ENCODE peak calls at places on chromosomes 13 and 19, in nine cellular contexts. Y, R, N, D, A, F, Z, B and W are unnamed samples. For H3K36me3 and H3K4me1, the result is how much of the 10 kb centered on the place peaks cover.

GRCh38 chr13:44434441-44435141 is 61.0 kb downstream of the SERP2 start:
- DNase-seq in Y (no peak), R (no peak), N (no peak), D (no peak), A (no peak), F (no peak), Z (no peak), B (no peak), W (no peak)

GRCh38 chr19:39351537-39352037 is 9.4 kb downstream of the SAMD4B start:
- DNase-seq in Y (no peak), R (no peak), N (no peak), D (no peak), A (no peak), F (no peak), Z (no peak), B (no peak), W (peak)

GRCh38 chr19:8209965-8210659 is 942 bp downstream of the CERS4 start:
- DNase-seq in Y (no peak), R (no peak), N (peak), D (no peak), A (no peak), F (no peak), Z (no peak), B (no peak), W (no peak)

GRCh38 chr19:6769006-6769637 is 1.9 kb upstream of the SH2D3A start:
- DNase-seq in Y (no peak), R (no peak), N (no peak), D (no peak), A (no peak), F (peak), Z (peak), B (no peak), W (peak)

GRCh38 chr19:42132030-42132628 is at the start of gene POU2F2:
- DNase-seq in Y (peak), R (no peak), N (peak), D (peak), A (no peak), F (no peak), Z (peak), B (peak), W (peak)

GRCh38 chr19:13195678-13196077 is 45.5 kb downstream of the IER2 start:
- DNase-seq in Y (no peak), R (peak), N (no peak), D (no peak), A (peak), F (no peak), Z (peak), B (peak), W (peak)

GRCh38 chr13:19838726-19839342 is 24.6 kb downstream of the ZMYM5 start:
- DNase-seq in Y (no peak), R (no peak), N (no peak), D (no peak), A (no peak), F (no peak), Z (no peak), B (no peak), W (no peak)

GRCh38 chr13:48121733-48122132 is 26.8 kb upstream of the MED4 start:
- DNase-seq in Y (no peak), R (no peak), N (peak), D (no peak), A (no peak), F (no peak), Z (peak), B (no peak), W (no peak)

GRCh38 chr19:30076101-30076551 is 134.1 kb downstream of the URI1 start:
- DNase-seq in Y (peak), R (no peak), N (no peak), D (no peak), A (no peak), F (no peak), Z (no peak), B (no peak), W (no peak)

GRCh38 chr19:13396256-13397080 is 109.8 kb downstream of the CACNA1A start:
- DNase-seq in Y (no peak), R (peak), N (peak), D (no peak), A (peak), F (peak), Z (peak), B (peak), W (peak)

GRCh38 chr19:43841990-43842389 is 14.9 kb downstream of the ZNF283 start:
- DNase-seq in Y (no peak), R (no peak), N (no peak), D (no peak), A (no peak), F (no peak), Z (no peak), B (no peak), W (peak)

GRCh38 chr19:33395561-33396550 is 22.3 kb downstream of the CEBPG start:
- DNase-seq in Y (peak), R (peak), N (no peak), D (no peak), A (no peak), F (no peak), Z (no peak), B (peak), W (no peak)

GRCh38 chr13:20140487-20140886 is 20.4 kb downstream of the GJA3 start:
- DNase-seq in Y (no peak), R (no peak), N (no peak), D (no peak), A (no peak), F (no peak), Z (no peak), B (no peak), W (no peak)

GRCh38 chr13:98584668-98585397 is 7.9 kb upstream of the STK24 start:
- DNase-seq in Y (no peak), R (no peak), N (no peak), D (no peak), A (no peak), F (no peak), Z (peak), B (no peak), W (no peak)

GRCh38 chr19:40815223-40815622 is 16.2 kb downstream of the EGLN2 start:
- DNase-seq in Y (no peak), R (peak), N (no peak), D (no peak), A (no peak), F (no peak), Z (no peak), B (no peak), W (no peak)

GRCh38 chr13:79533781-79534400 is 52.9 kb downstream of the NDFIP2 start:
- DNase-seq in Y (no peak), R (no peak), N (no peak), D (no peak), A (no peak), F (no peak), Z (no peak), B (no peak), W (no peak)

GRCh38 chr19:44072543-44073401 is 813 bp downstream of the ZNF284 start:
- DNase-seq in Y (no peak), R (no peak), N (no peak), D (peak), A (no peak), F (peak), Z (peak), B (no peak), W (no peak)

GRCh38 chr19:44856438-44857083 is 10.5 kb downstream of the NECTIN2 start:
- DNase-seq in Y (no peak), R (peak), N (peak), D (no peak), A (peak), F (no peak), Z (no peak), B (peak), W (no peak)

GRCh38 chr13:108948269-108948671 is 318.9 kb downstream of the MYO16 start:
- DNase-seq in Y (no peak), R (no peak), N (no peak), D (no peak), A (peak), F (peak), Z (no peak), B (no peak), W (no peak)

GRCh38 chr19:32268381-32268780 is 77.0 kb upstream of the ZNF507 start:
- DNase-seq in Y (no peak), R (no peak), N (no peak), D (no peak), A (no peak), F (no peak), Z (no peak), B (no peak), W (no peak)

GRCh38 chr13:43676320-43676719 is 110.5 kb downstream of the ENOX1 start:
- DNase-seq in Y (no peak), R (no peak), N (no peak), D (no peak), A (no peak), F (no peak), Z (no peak), B (no peak), W (no peak)

GRCh38 chr19:51179297-51179696 is 37.2 kb downstream of the SIGLEC7 start:
- DNase-seq in Y (no peak), R (no peak), N (no peak), D (no peak), A (no peak), F (no peak), Z (no peak), B (no peak), W (no peak)

GRCh38 chr19:30584121-30584520 is 211.9 kb downstream of the ZNF536 start:
- DNase-seq in Y (no peak), R (no peak), N (no peak), D (no peak), A (no peak), F (no peak), Z (no peak), B (no peak), W (no peak)

GRCh38 chr19:45069056-45069455 is 7.2 kb downstream of the ZNF296 start:
- DNase-seq in Y (no peak), R (no peak), N (no peak), D (no peak), A (no peak), F (peak), Z (peak), B (no peak), W (no peak)

GRCh38 chr19:13079542-13079986 is 23.1 kb downstream of the LYL1 start:
- DNase-seq in Y (peak), R (no peak), N (no peak), D (no peak), A (no peak), F (no peak), Z (peak), B (no peak), W (no peak)

GRCh38 chr19:16896913-16897571 is 8.2 kb downstream of the F2RL3 start:
- DNase-seq in Y (peak), R (peak), N (peak), D (no peak), A (peak), F (peak), Z (peak), B (peak), W (peak)

GRCh38 chr13:84867246-84867645 is 932.0 kb downstream of the SLITRK6 start:
- DNase-seq in Y (no peak), R (no peak), N (no peak), D (no peak), A (peak), F (no peak), Z (no peak), B (no peak), W (no peak)

GRCh38 chr13:89932902-89933301 is 1414.6 kb upstream of the MIR17HG start:
- DNase-seq in Y (no peak), R (no peak), N (no peak), D (no peak), A (no peak), F (no peak), Z (no peak), B (no peak), W (no peak)

GRCh38 chr19:13718733-13719132 is 45.6 kb upstream of the MRI1 start:
- DNase-seq in Y (no peak), R (peak), N (no peak), D (no peak), A (no peak), F (peak), Z (peak), B (no peak), W (no peak)

GRCh38 chr13:26186995-26187394 is 35.1 kb downstream of the RNF6 start:
- DNase-seq in Y (no peak), R (peak), N (no peak), D (no peak), A (no peak), F (no peak), Z (no peak), B (peak), W (no peak)

GRCh38 chr19:49327878-49328544 is 3.0 kb upstream of the SLC6A16 start:
- DNase-seq in Y (no peak), R (no peak), N (no peak), D (peak), A (peak), F (peak), Z (peak), B (no peak), W (peak)

GRCh38 chr13:100497394-100497793 is 91.2 kb downstream of the GGACT start:
- DNase-seq in Y (no peak), R (no peak), N (no peak), D (no peak), A (no peak), F (no peak), Z (no peak), B (no peak), W (no peak)

GRCh38 chr19:1245468-1245867 is 2.9 kb upstream of the MIDN start:
- DNase-seq in Y (peak), R (no peak), N (no peak), D (no peak), A (no peak), F (no peak), Z (no peak), B (no peak), W (no peak)

GRCh38 chr19:1243768-1244692 is 2.5 kb downstream of the ATP5F1D start:
- DNase-seq in Y (peak), R (peak), N (peak), D (peak), A (peak), F (peak), Z (peak), B (peak), W (peak)

GRCh38 chr19:1244693-1245451 is 3.3 kb downstream of the ATP5F1D start:
- DNase-seq in Y (peak), R (peak), N (peak), D (no peak), A (peak), F (no peak), Z (peak), B (peak), W (no peak)

GRCh38 chr19:1247747-1248453 is 483 bp upstream of the MIDN start:
- DNase-seq in Y (peak), R (peak), N (peak), D (no peak), A (peak), F (peak), Z (peak), B (peak), W (no peak)

GRCh38 chr19:1245884-1246816 is 2.2 kb upstream of the MIDN start:
- DNase-seq in Y (peak), R (peak), N (peak), D (no peak), A (peak), F (no peak), Z (peak), B (peak), W (no peak)
- H3K27ac ChIP-seq in Y (peak), R (peak), N (peak), D (no peak), A (peak), F (no peak), Z (peak), B (peak), W (no peak)

GRCh38 chr13:114303700-114304327 is 10.5 kb upstream of the CHAMP1 start:
- DNase-seq in Y (no peak), R (no peak), N (no peak), D (no peak), A (no peak), F (no peak), Z (no peak), B (no peak), W (no peak)
- H3K36me3 ChIP-seq in Y (under half), R (under half), N (under half), D (half or more), A (half or more), F (under half), Z (under half), B (under half), W (under half)

DNA sequence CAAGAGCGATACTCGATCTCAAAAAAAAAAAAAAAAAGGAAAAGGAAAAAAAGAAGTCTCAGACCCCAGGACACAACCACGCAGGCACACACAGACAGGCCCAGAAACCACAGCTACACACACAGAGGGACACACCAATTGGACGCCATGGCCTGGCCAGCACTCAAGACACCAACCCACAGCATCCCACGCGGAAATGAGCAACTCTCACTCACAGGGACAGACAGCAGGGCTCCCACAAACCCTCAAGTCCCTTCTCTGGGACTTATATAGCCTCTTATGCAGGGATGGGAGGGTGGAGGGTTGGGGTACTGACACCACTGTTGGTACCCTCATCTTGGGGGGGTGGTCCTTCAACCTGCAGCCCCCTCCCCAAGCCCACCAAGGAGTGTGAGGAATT is 5.9 kb downstream of the NOTCH3 start:
- DNase-seq in Y (no peak), R (peak), N (peak), D (no peak), A (no peak), F (no peak), Z (no peak), B (no peak), W (no peak)
- H3K4me1 ChIP-seq in Y (under half), R (under half), N (under half), D (under half), A (under half), F (under half), Z (under half), B (under half), W (under half)

GRCh38 chr19:1062387-1063029 is 4.5 kb upstream of the ARHGAP45 start:
- DNase-seq in Y (no peak), R (no peak), N (no peak), D (no peak), A (no peak), F (no peak), Z (no peak), B (no peak), W (peak)
- H3K27ac ChIP-seq in Y (no peak), R (no peak), N (no peak), D (no peak), A (no peak), F (no peak), Z (no peak), B (no peak), W (no peak)

DNA sequence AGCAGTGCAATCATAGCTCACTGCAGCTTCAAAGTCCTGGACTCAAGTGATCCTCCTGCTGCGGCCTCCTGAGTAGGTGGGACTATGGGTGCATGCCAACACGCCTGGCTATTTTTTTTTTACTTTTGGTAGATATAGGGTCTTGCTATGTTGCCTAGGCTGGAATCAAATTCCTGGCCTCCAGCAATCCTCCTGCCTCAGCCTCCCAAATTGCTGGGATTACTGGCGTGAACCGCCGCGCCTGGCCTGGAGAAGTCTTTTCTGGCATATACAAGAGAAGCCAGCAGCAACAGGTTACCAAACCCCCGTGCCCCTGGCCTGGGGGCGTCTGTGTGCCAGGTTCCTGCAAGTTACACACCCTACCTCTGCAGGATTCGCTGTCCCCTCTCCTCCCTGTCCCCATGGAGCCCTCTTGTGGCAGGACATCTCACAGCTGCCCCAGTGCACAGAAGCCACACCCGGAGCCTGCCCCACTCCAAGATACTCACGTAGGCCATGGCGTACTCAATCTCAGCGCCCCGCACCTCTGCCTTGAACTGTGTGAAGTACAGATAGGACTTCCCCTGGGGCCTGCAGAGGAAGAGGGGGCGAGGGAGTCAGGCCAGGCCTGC is 9.9 kb downstream of the MYDGF start:
- DNase-seq in Y (no peak), R (no peak), N (no peak), D (peak), A (peak), F (peak), Z (peak), B (peak), W (peak)
- H3K36me3 ChIP-seq in Y (under half), R (under half), N (under half), D (half or more), A (half or more), F (half or more), Z (under half), B (half or more), W (half or more)

GRCh38 chr13:110067355-110068175 is 239.4 kb downstream of the COL4A1 start:
- DNase-seq in Y (no peak), R (no peak), N (no peak), D (no peak), A (no peak), F (no peak), Z (no peak), B (no peak), W (no peak)
- H3K4me1 ChIP-seq in Y (under half), R (under half), N (under half), D (under half), A (under half), F (under half), Z (under half), B (under half), W (under half)

GRCh38 chr19:2777952-2778683 is 5.0 kb downstream of the SGTA start:
- DNase-seq in Y (no peak), R (no peak), N (no peak), D (no peak), A (no peak), F (no peak), Z (no peak), B (no peak), W (no peak)

GRCh38 chr19:2774083-2774679 is 8.9 kb downstream of the SGTA start:
- DNase-seq in Y (peak), R (no peak), N (peak), D (no peak), A (no peak), F (no peak), Z (no peak), B (no peak), W (peak)

GRCh38 chr19:2779121-2779740 is 3.8 kb downstream of the SGTA start:
- DNase-seq in Y (no peak), R (no peak), N (no peak), D (no peak), A (no peak), F (no peak), Z (no peak), B (no peak), W (no peak)

GRCh38 chr19:2774953-2775555 is 8.0 kb downstream of the SGTA start:
- DNase-seq in Y (no peak), R (no peak), N (peak), D (no peak), A (no peak), F (no peak), Z (no peak), B (no peak), W (no peak)

GRCh38 chr19:2775556-2776430 is 7.3 kb downstream of the SGTA start:
- DNase-seq in Y (peak), R (peak), N (peak), D (peak), A (peak), F (no peak), Z (peak), B (peak), W (no peak)
- H3K27ac ChIP-seq in Y (peak), R (no peak), N (peak), D (no peak), A (peak), F (no peak), Z (peak), B (peak), W (no peak)

GRCh38 chr19:34459614-34460013 is 21.9 kb upstream of the WTIP start:
- DNase-seq in Y (no peak), R (no peak), N (no peak), D (no peak), A (no peak), F (peak), Z (no peak), B (no peak), W (no peak)

GRCh38 chr19:34452671-34453253 is 24.6 kb downstream of the UBA2 start:
- DNase-seq in Y (no peak), R (no peak), N (no peak), D (no peak), A (no peak), F (no peak), Z (no peak), B (no peak), W (no peak)

GRCh38 chr19:34457446-34457845 is 24.1 kb upstream of the WTIP start:
- DNase-seq in Y (no peak), R (no peak), N (no peak), D (no peak), A (no peak), F (no peak), Z (no peak), B (no peak), W (no peak)

GRCh38 chr19:34454685-34455084 is 26.5 kb downstream of the UBA2 start:
- DNase-seq in Y (no peak), R (no peak), N (no peak), D (no peak), A (no peak), F (no peak), Z (no peak), B (no peak), W (no peak)
- H3K36me3 ChIP-seq in Y (under half), R (under half), N (under half), D (half or more), A (half or more), F (half or more), Z (under half), B (half or more), W (half or more)